ENCODE peak calls at places on chromosomes 11 and 22, in six cellular contexts. One of them, this sample, is unnamed.

GRCh38 chr11:123437236-123437979 is 7.3 kb downstream of the GRAMD1B start:
- DNase-seq in cardiac fibroblast: no peak
- DNase-seq in neural progenitor cell: no peak
- DNase-seq in BE2C: no peak
- DNase-seq in Peyer's patch: no peak
- DNase-seq in GM12865: no peak
- DNase-seq in this sample: no peak

GRCh38 chr11:94002226-94002625 is 18.9 kb upstream of the HEPHL1 start:
- DNase-seq in cardiac fibroblast: peak
- DNase-seq in neural progenitor cell: no peak
- DNase-seq in BE2C: no peak
- DNase-seq in Peyer's patch: no peak
- DNase-seq in GM12865: no peak
- DNase-seq in this sample: no peak

GRCh38 chr11:35752115-35752514 is 89.5 kb downstream of the TRIM44 start:
- DNase-seq in cardiac fibroblast: peak
- DNase-seq in neural progenitor cell: no peak
- DNase-seq in BE2C: no peak
- DNase-seq in Peyer's patch: no peak
- DNase-seq in GM12865: no peak
- DNase-seq in this sample: no peak

GRCh38 chr11:83349371-83349770 is 63.2 kb upstream of the CCDC90B start:
- DNase-seq in cardiac fibroblast: no peak
- DNase-seq in neural progenitor cell: no peak
- DNase-seq in BE2C: no peak
- DNase-seq in Peyer's patch: no peak
- DNase-seq in GM12865: no peak
- DNase-seq in this sample: no peak

GRCh38 chr11:70825893-70826540 is 426.4 kb downstream of the SHANK2 start:
- DNase-seq in cardiac fibroblast: no peak
- DNase-seq in neural progenitor cell: no peak
- DNase-seq in BE2C: no peak
- DNase-seq in Peyer's patch: no peak
- DNase-seq in GM12865: no peak
- DNase-seq in this sample: no peak

GRCh38 chr11:6259638-6260019 is at the start of gene CCKBR:
- DNase-seq in cardiac fibroblast: no peak
- DNase-seq in neural progenitor cell: peak
- DNase-seq in BE2C: no peak
- DNase-seq in Peyer's patch: no peak
- DNase-seq in GM12865: no peak
- DNase-seq in this sample: no peak

GRCh38 chr11:26715133-26715532 is 6.7 kb downstream of the SLC5A12 start:
- DNase-seq in cardiac fibroblast: no peak
- DNase-seq in neural progenitor cell: no peak
- DNase-seq in BE2C: no peak
- DNase-seq in Peyer's patch: no peak
- DNase-seq in GM12865: no peak
- DNase-seq in this sample: no peak

GRCh38 chr22:38781033-38781432 is 12.9 kb downstream of the DNAL4 start:
- DNase-seq in cardiac fibroblast: no peak
- DNase-seq in neural progenitor cell: no peak
- DNase-seq in BE2C: no peak
- DNase-seq in Peyer's patch: no peak
- DNase-seq in GM12865: no peak
- DNase-seq in this sample: no peak

GRCh38 chr11:86660011-86660595 is 12.3 kb downstream of the ME3 start:
- DNase-seq in cardiac fibroblast: peak
- DNase-seq in neural progenitor cell: no peak
- DNase-seq in BE2C: no peak
- DNase-seq in Peyer's patch: no peak
- DNase-seq in GM12865: no peak
- DNase-seq in this sample: no peak

GRCh38 chr11:124551987-124552386 is 8.5 kb upstream of the OR8B12 start:
- DNase-seq in cardiac fibroblast: peak
- DNase-seq in neural progenitor cell: no peak
- DNase-seq in BE2C: no peak
- DNase-seq in Peyer's patch: no peak
- DNase-seq in GM12865: no peak
- DNase-seq in this sample: no peak

GRCh38 chr11:124556828-124557227 is 13.0 kb upstream of the OR8A1 start:
- DNase-seq in cardiac fibroblast: no peak
- DNase-seq in neural progenitor cell: no peak
- DNase-seq in BE2C: no peak
- DNase-seq in Peyer's patch: no peak
- DNase-seq in GM12865: no peak
- DNase-seq in this sample: no peak

GRCh38 chr11:124551189-124551588 is 7.7 kb upstream of the OR8B12 start:
- DNase-seq in cardiac fibroblast: no peak
- DNase-seq in neural progenitor cell: no peak
- DNase-seq in BE2C: no peak
- DNase-seq in Peyer's patch: no peak
- DNase-seq in GM12865: no peak
- DNase-seq in this sample: no peak
- TF ChIP-seq CTCF in cardiac fibroblast: no peak
- TF ChIP-seq CTCF in neural progenitor cell: peak
- TF ChIP-seq CTCF in BE2C: peak
- TF ChIP-seq CTCF in Peyer's patch: no peak
- TF ChIP-seq CTCF in GM12865: no peak
- TF ChIP-seq CTCF in this sample: no peak

GRCh38 chr11:61871158-61871597 is 20.2 kb downstream of the FADS3 start:
- DNase-seq in cardiac fibroblast: peak
- DNase-seq in neural progenitor cell: peak
- DNase-seq in BE2C: peak
- DNase-seq in Peyer's patch: peak
- DNase-seq in GM12865: peak
- DNase-seq in this sample: peak
- H3K4me3 ChIP-seq in cardiac fibroblast: no peak
- H3K4me3 ChIP-seq in neural progenitor cell: no peak
- H3K4me3 ChIP-seq in BE2C: peak
- H3K4me3 ChIP-seq in Peyer's patch: no peak
- H3K4me3 ChIP-seq in GM12865: no peak
- H3K4me3 ChIP-seq in this sample: peak

GRCh38 chr11:125085301-125086081 is 22.4 kb downstream of the SLC37A2 start:
- DNase-seq in cardiac fibroblast: no peak
- DNase-seq in neural progenitor cell: no peak
- DNase-seq in BE2C: no peak
- DNase-seq in Peyer's patch: no peak
- DNase-seq in GM12865: no peak
- DNase-seq in this sample: no peak
- TF ChIP-seq CTCF in cardiac fibroblast: no peak
- TF ChIP-seq CTCF in neural progenitor cell: peak
- TF ChIP-seq CTCF in BE2C: no peak
- TF ChIP-seq CTCF in Peyer's patch: no peak
- TF ChIP-seq CTCF in GM12865: no peak
- TF ChIP-seq CTCF in this sample: no peak

DNA sequence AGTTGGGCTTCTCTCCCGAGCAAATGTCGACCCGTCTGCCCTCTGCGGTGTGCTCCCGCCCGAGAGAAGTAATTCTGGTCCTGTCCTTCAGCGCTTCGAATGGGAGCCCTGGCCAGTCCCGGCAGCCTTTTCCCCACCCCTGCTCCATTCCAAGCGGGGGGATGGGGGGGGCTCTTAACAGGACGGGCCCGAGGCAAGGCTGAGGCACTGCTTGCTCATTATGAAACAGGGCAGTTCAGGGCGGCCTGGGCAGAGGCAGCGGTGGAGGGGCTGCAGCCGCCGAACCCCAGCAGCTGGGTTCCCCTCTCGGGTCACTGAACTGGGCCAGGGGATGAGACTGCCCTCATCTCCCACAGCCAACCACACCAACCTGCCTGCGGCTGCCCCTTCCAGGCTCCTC is 9.2 kb downstream of the BACE1-AS start:
- DNase-seq in cardiac fibroblast: peak
- DNase-seq in neural progenitor cell: peak
- DNase-seq in BE2C: peak
- DNase-seq in Peyer's patch: no peak
- DNase-seq in GM12865: no peak
- DNase-seq in this sample: peak
- H3K4me3 ChIP-seq in cardiac fibroblast: no peak
- H3K4me3 ChIP-seq in neural progenitor cell: no peak
- H3K4me3 ChIP-seq in BE2C: no peak
- H3K4me3 ChIP-seq in Peyer's patch: no peak
- H3K4me3 ChIP-seq in GM12865: no peak
- H3K4me3 ChIP-seq in this sample: no peak

GRCh38 chr11:72222106-72222891 is 2.3 kb upstream of the INPPL1 start:
- DNase-seq in cardiac fibroblast: no peak
- DNase-seq in neural progenitor cell: peak
- DNase-seq in BE2C: no peak
- DNase-seq in Peyer's patch: no peak
- DNase-seq in GM12865: no peak
- DNase-seq in this sample: no peak

GRCh38 chr11:72223615-72224586 is 666 bp upstream of the INPPL1 start:
- DNase-seq in cardiac fibroblast: peak
- DNase-seq in neural progenitor cell: peak
- DNase-seq in BE2C: peak
- DNase-seq in Peyer's patch: peak
- DNase-seq in GM12865: peak
- DNase-seq in this sample: peak

GRCh38 chr11:72221386-72221785 is 3.2 kb upstream of the INPPL1 start:
- DNase-seq in cardiac fibroblast: no peak
- DNase-seq in neural progenitor cell: no peak
- DNase-seq in BE2C: no peak
- DNase-seq in Peyer's patch: peak
- DNase-seq in GM12865: no peak
- DNase-seq in this sample: no peak

GRCh38 chr11:72224587-72225410 is at the start of gene INPPL1:
- DNase-seq in cardiac fibroblast: peak
- DNase-seq in neural progenitor cell: peak
- DNase-seq in BE2C: peak
- DNase-seq in Peyer's patch: peak
- DNase-seq in GM12865: peak
- DNase-seq in this sample: no peak

DNA sequence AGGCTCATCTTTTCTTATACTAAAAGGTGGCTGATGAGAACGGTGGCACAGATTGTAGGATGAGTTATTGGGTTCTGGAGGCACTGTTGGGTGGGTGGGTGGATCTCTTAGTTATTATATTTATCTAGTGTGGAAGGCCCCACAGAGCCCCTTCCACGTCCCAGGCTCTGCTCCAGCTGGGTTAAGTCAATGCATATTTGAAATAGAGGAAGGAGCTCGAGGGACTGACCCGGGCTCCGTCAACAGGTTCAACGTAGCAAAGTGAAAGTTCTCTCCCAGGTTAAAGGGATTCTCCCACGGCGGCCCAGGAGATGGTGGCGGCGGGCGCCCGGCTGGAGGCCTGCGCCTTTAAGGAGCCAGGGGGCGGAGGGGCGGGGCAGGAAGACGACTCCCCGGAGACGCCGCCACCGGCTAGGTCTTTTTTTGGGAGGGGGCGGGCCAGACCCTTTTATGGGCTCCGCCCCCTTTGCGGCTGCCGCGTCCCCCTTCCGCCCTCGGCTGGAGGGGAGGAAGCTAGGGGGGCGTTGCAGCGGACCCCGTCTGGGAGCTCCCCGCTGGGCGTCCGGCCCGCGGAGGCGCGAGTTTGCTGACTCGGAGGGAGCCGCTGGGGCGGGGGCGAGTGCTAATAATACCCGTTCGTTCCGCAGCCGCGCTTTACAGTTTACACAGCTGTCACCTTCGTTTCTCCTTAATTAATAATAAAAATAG is 1.5 kb upstream of the INPPL1 start:
- DNase-seq in cardiac fibroblast: peak
- DNase-seq in neural progenitor cell: peak
- DNase-seq in BE2C: peak
- DNase-seq in Peyer's patch: peak
- DNase-seq in GM12865: peak
- DNase-seq in this sample: peak
- TF ChIP-seq CTCF in cardiac fibroblast: peak
- TF ChIP-seq CTCF in neural progenitor cell: peak
- TF ChIP-seq CTCF in BE2C: no peak
- TF ChIP-seq CTCF in Peyer's patch: peak
- TF ChIP-seq CTCF in GM12865: no peak
- TF ChIP-seq CTCF in this sample: peak

GRCh38 chr22:25067851-25068421 is 115.4 kb downstream of the KIAA1671 start:
- DNase-seq in cardiac fibroblast: no peak
- DNase-seq in neural progenitor cell: no peak
- DNase-seq in BE2C: peak
- DNase-seq in Peyer's patch: peak
- DNase-seq in GM12865: no peak
- DNase-seq in this sample: no peak
- H3K4me3 ChIP-seq in cardiac fibroblast: no peak
- H3K4me3 ChIP-seq in neural progenitor cell: no peak
- H3K4me3 ChIP-seq in BE2C: no peak
- H3K4me3 ChIP-seq in Peyer's patch: no peak
- H3K4me3 ChIP-seq in GM12865: no peak
- H3K4me3 ChIP-seq in this sample: no peak

DNA sequence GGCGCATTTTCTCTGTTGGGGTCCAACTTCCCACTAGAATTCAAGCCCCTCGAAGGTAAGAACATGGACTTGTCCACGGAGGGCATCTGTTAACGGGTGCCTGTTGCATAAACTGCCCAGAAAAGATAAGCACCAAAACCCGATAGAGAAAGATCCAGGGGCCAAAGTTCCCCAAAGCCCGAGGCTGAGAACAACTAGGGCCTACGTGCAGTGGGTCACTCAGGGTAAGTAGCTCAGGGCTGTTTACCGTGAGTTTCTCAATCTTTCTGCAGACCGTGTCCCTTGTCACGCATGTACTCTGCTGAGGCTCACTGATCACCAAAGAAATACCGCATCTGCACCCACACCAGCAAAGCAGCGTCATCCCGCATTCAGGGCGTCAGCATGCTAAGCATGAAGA is 24.4 kb downstream of the PGA5 start:
- DNase-seq in cardiac fibroblast: no peak
- DNase-seq in neural progenitor cell: no peak
- DNase-seq in BE2C: no peak
- DNase-seq in Peyer's patch: no peak
- DNase-seq in GM12865: no peak
- DNase-seq in this sample: no peak
- TF ChIP-seq CTCF in cardiac fibroblast: no peak
- TF ChIP-seq CTCF in neural progenitor cell: no peak
- TF ChIP-seq CTCF in BE2C: no peak
- TF ChIP-seq CTCF in Peyer's patch: no peak
- TF ChIP-seq CTCF in GM12865: no peak
- TF ChIP-seq CTCF in this sample: no peak

DNA sequence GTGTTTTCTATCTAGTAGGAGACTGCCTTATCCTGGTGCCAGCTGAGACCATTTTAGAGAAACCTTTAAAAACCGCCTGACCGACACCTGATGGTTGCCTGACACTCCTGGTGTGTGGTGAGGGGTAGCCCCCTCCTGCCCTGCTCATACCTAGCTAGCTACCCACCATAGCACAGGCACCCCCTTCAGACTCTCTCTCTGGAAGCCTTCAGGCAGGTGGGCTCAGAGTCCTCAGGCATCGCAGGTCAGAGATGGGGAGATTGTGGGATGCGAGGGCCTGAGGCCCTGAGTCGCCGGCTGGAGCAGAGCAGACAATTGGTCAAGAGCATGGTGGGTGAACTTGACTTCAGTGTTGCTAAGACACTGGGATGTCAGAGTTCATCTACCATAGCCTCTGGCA is 424.6 kb downstream of the BRD1 start:
- DNase-seq in cardiac fibroblast: no peak
- DNase-seq in neural progenitor cell: no peak
- DNase-seq in BE2C: no peak
- DNase-seq in Peyer's patch: peak
- DNase-seq in GM12865: no peak
- DNase-seq in this sample: no peak
- H3K4me3 ChIP-seq in cardiac fibroblast: no peak
- H3K4me3 ChIP-seq in neural progenitor cell: no peak
- H3K4me3 ChIP-seq in BE2C: no peak
- H3K4me3 ChIP-seq in Peyer's patch: no peak
- H3K4me3 ChIP-seq in GM12865: no peak
- H3K4me3 ChIP-seq in this sample: no peak